ENCODE peak calls at places on chromosomes 1 and 21, in seven cellular contexts. H, R, B, N, J, Z and O are unnamed samples.

GRCh38 chr1:29711582-29712274 is 475.4 kb downstream of the PTPRU start:
- DNase-seq in H (peak; percentile 78), N (no peak), J (no peak), Z (no peak), B (no peak), R (no peak), O (peak; percentile 84)

GRCh38 chr1:20885121-20885520 is 98.0 kb upstream of the HP1BP3 start:
- DNase-seq in Z (no peak), R (no peak), H (peak; percentile 75), B (no peak), J (no peak), N (peak; percentile 48), O (peak; percentile 15)

GRCh38 chr1:201795066-201795465 is 33.9 kb upstream of the IPO9 start:
- DNase-seq in Z (no peak), N (no peak), R (no peak), H (no peak), B (no peak), J (no peak), O (peak; percentile 36)

GRCh38 chr1:201016943-201017827 is 6.3 kb downstream of the KIF21B start:
- DNase-seq in B (no peak), H (no peak), J (no peak), Z (no peak), N (peak; percentile 58), R (no peak), O (no peak)

GRCh38 chr21:29080454-29080930 is 7.0 kb upstream of the CCT8 start:
- DNase-seq in N (no peak), Z (peak; percentile 52), R (no peak), J (no peak), H (peak; percentile 37), B (no peak), O (no peak)

GRCh38 chr1:153483776-153484175 is 23.3 kb upstream of the S100A7 start:
- DNase-seq in H (no peak), N (peak; percentile 64), Z (no peak), B (no peak), J (no peak), R (no peak), O (peak; percentile 38)

GRCh38 chr1:2946291-2946690 is 75.0 kb upstream of the ACTRT2 start:
- DNase-seq in R (peak; percentile 48), J (no peak), B (no peak), Z (no peak), H (no peak), N (no peak), O (no peak)

GRCh38 chr1:182968846-182969734 is 16.1 kb upstream of the SHCBP1L start:
- DNase-seq in B (no peak), Z (no peak), J (no peak), N (no peak), R (no peak), H (no peak), O (peak; percentile 68)

GRCh38 chr1:4117196-4117595 is 217.1 kb upstream of the C1orf174 start:
- DNase-seq in Z (peak; percentile 2), H (no peak), B (no peak), J (no peak), N (no peak), R (no peak), O (no peak)

GRCh38 chr1:218666263-218666662 is 321.1 kb downstream of the TGFB2 start:
- DNase-seq in Z (no peak), R (no peak), N (no peak), B (no peak), J (no peak), H (no peak), O (peak; percentile 27)

GRCh38 chr1:227951624-227952373 is 4.1 kb upstream of the WNT9A start:
- DNase-seq in B (no peak), H (no peak), Z (peak; percentile 28), J (no peak), R (no peak), N (peak; percentile 15), O (no peak)

GRCh38 chr1:157948547-157949152 is 44.8 kb upstream of the KIRREL1 start:
- DNase-seq in N (peak; percentile 87), Z (no peak), H (peak; percentile 42), J (no peak), R (no peak), B (no peak), O (peak; percentile 62)

GRCh38 chr1:102099916-102100315 is 103.2 kb upstream of the OLFM3 start:
- DNase-seq in B (no peak), H (no peak), R (no peak), N (no peak), J (no peak), Z (no peak), O (no peak)

GRCh38 chr1:152072311-152072710 is 16.6 kb downstream of the TCHHL1 start:
- DNase-seq in H (no peak), B (no peak), R (no peak), Z (no peak), N (no peak), J (no peak), O (no peak)

GRCh38 chr1:156124557-156125483 is 10.3 kb downstream of the LMNA start:
- DNase-seq in N (peak; percentile 70), H (no peak), Z (peak; percentile 81), R (peak; percentile 74), B (no peak), J (peak; percentile 71), O (peak; percentile 50)

GRCh38 chr1:7813677-7814373 is 29.7 kb downstream of the PER3 start:
- DNase-seq in Z (no peak), R (no peak), H (no peak), B (no peak), J (no peak), N (no peak), O (no peak)

GRCh38 chr1:47384083-47384482 is 32.0 kb upstream of the FOXE3 start:
- DNase-seq in B (no peak), R (no peak), H (no peak), J (no peak), Z (no peak), N (no peak), O (no peak)

GRCh38 chr1:3022976-3023375 is 1.7 kb downstream of the ACTRT2 start:
- DNase-seq in H (no peak), J (no peak), R (no peak), B (no peak), Z (no peak), N (no peak), O (no peak)

GRCh38 chr1:171550055-171550454 is 64.7 kb downstream of the PRRC2C start:
- DNase-seq in Z (no peak), B (no peak), N (no peak), R (no peak), J (no peak), H (no peak), O (no peak)

GRCh38 chr21:46069166-46069565 is 28.7 kb upstream of the COL6A2 start:
- DNase-seq in B (no peak), N (peak; percentile 37), J (no peak), H (no peak), R (peak; percentile 15), Z (peak; percentile 16), O (no peak)

GRCh38 chr1:111600886-111601386 is 18.7 kb upstream of the RAP1A start:
- DNase-seq in B (no peak), Z (no peak), R (no peak), J (no peak), H (peak; percentile 43), N (no peak), O (no peak)

GRCh38 chr1:201266774-201267173 is 16.5 kb upstream of the PKP1 start:
- DNase-seq in Z (no peak), J (no peak), R (no peak), H (peak; percentile 95), N (peak; percentile 8), B (peak; percentile 72), O (peak; percentile 100)

GRCh38 chr21:34065015-34065414 is 8.4 kb upstream of the MRPS6 start:
- DNase-seq in B (no peak), N (no peak), Z (no peak), H (no peak), R (no peak), J (no peak), O (no peak)

DNA sequence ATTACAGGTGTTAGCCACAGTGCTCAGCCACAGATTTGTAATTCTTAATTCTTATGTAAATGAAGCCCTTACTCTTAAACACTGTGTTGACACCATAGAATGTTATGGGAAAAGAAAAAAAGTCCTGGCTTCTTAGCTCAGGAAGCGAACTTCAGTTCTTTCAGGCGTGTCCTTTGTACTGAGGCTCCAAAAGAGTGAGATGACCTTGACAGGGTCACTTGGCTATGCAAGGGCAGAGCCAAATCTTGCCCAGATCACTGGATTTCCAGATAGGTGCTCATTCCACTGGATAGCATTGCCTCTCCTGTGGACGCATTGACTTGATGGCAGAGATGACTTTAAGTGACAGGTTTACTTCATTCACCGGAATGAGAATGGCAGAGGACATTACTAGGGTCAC is 4.8 kb downstream of the NFYC start:
- DNase-seq in R (no peak), J (no peak), B (no peak), N (no peak), H (no peak), Z (no peak), O (no peak)
- H3K27ac ChIP-seq in R (no peak overlapping the region), J (no peak overlapping the region), B (no peak overlapping the region), N (no peak overlapping the region), H (no peak overlapping the region), Z (peak overlapping the region; percentile 7), O (no peak overlapping the region)

DNA sequence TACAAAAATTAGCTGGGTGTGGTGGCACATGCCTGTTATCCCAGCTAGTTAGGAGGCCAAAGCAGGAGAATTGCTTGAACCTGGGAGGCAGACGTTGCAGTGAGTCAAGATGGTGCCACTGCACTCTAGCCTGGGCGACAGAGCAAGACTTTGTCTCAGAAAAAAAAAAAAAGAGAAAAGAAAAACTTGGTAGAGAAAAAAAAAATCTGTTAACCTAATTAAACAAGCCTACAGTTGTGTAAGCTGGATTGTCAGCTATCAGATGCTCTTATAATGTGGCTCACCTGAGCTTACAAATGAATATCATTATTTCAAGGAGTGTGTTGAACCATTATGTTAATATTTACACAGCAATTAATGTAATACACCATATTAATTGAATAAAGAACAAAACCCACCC is 26.4 kb upstream of the EYA3 start:
- DNase-seq in R (no peak), Z (no peak), N (no peak), H (no peak), J (no peak), B (no peak), O (no peak)
- H3K27ac ChIP-seq in R (no peak overlapping the region), Z (no peak overlapping the region), N (no peak overlapping the region), H (no peak overlapping the region), J (no peak overlapping the region), B (no peak overlapping the region), O (no peak overlapping the region)

DNA sequence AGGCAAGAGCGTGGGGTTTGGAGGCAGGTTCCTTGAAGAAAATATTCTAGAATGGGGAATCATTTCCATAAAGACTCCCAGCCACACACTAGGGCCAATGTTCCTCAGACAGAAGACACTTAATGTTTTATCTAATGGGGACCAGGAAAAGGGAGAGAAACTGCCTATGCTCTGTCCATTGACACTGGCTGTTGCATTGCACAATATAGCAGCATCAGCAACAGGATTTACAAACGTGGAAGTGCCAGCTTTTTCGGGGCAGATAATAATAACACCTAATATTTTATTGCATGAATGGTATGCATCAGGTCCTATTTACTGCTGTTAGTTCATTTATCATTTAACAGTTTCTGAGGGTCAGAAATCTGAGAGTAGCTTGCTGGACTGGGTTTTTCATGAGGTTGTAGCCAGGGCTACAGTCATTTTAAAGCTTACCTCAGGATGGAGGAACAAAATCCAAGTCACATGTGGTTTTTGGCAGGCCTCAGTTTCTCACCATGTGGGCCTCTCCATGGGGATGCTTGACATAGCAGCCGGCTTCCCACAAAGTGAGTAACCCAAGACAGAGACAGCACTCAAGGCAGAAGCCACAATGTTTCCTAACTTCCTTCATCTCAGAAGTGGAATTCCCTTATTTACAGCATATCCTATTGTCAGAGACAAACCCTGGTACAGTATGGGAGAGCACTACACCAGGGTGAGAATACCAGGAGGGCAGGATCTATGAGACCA is 483.3 kb downstream of the PLPP3 start:
- DNase-seq in H (peak; percentile 93), R (no peak), N (no peak), B (peak; percentile 55), J (no peak), Z (no peak), O (no peak)
- H3K27ac ChIP-seq in H (peak overlapping the region; percentile 41), R (no peak overlapping the region), N (no peak overlapping the region), B (no peak overlapping the region), J (no peak overlapping the region), Z (no peak overlapping the region), O (no peak overlapping the region)

GRCh38 chr1:198935371-198935921 is 296.6 kb downstream of the PTPRC start:
- DNase-seq in N (no peak), B (peak; percentile 92), J (peak; percentile 57), H (peak; percentile 98), Z (peak; percentile 81), R (peak; percentile 64), O (peak; percentile 96)
- H3K27ac ChIP-seq in N (peak overlapping the region; percentile 92), B (peak overlapping the region; percentile 41), J (peak overlapping the region; percentile 64), H (peak overlapping the region; percentile 68), Z (no peak overlapping the region), R (peak overlapping the region; percentile 58), O (peak overlapping the region; percentile 89)